ENCODE peak calls at places on chromosomes 3 and 15, in four cellular contexts. Q is HepG2, Z is GM12878, I is H1. U is an unnamed sample.

GRCh38 chr3:27556854-27557253 is 72.7 kb upstream of the SLC4A7 start:
- DNase-seq in Q (no peak), Z (no peak), I (no peak), U (no peak)

GRCh38 chr15:81270781-81271491 is 53.0 kb downstream of the STARD5 start:
- DNase-seq in Q (no peak), Z (no peak), I (no peak), U (no peak)

GRCh38 chr3:182327196-182327681 is 466.1 kb upstream of the ATP11B start:
- DNase-seq in Q (no peak), Z (no peak), I (no peak), U (peak; percentile 38)

GRCh38 chr3:6717026-6717943 is 143.6 kb upstream of the GRM7 start:
- DNase-seq in Q (no peak), Z (peak; percentile 86), I (no peak), U (no peak)

GRCh38 chr3:150068440-150069157 is 97.9 kb upstream of the PFN2 start:
- DNase-seq in Q (no peak), Z (no peak), I (no peak), U (no peak)

GRCh38 chr3:175392653-175393052 is 533.5 kb downstream of the NAALADL2 start:
- DNase-seq in Q (no peak), Z (no peak), I (no peak), U (no peak)

GRCh38 chr15:84929795-84930371 is 45.4 kb downstream of the SLC28A1 start:
- DNase-seq in Q (peak; percentile 90), Z (no peak), I (no peak), U (no peak)

GRCh38 chr3:16523778-16524177 is 10.3 kb upstream of the RFTN1 start:
- DNase-seq in Q (no peak), Z (no peak), I (no peak), U (no peak)

GRCh38 chr3:148739720-148740119 is 42.0 kb downstream of the AGTR1 start:
- DNase-seq in Q (no peak), Z (no peak), I (no peak), U (no peak)

GRCh38 chr3:151268267-151269235 is 9.8 kb downstream of the P2RY14 start:
- DNase-seq in Q (no peak), Z (no peak), I (no peak), U (no peak)
- TF ChIP-seq YY1 in Q (no peak), Z (no peak), I (no peak), U (no peak)

GRCh38 chr3:194986208-194987043 is 284.5 kb downstream of the XXYLT1 start:
- DNase-seq in Q (peak; percentile 25), Z (no peak), I (no peak), U (no peak)
- TF ChIP-seq SUZ12 in Q (no peak), Z (no peak), I (no peak), U (no peak)

DNA sequence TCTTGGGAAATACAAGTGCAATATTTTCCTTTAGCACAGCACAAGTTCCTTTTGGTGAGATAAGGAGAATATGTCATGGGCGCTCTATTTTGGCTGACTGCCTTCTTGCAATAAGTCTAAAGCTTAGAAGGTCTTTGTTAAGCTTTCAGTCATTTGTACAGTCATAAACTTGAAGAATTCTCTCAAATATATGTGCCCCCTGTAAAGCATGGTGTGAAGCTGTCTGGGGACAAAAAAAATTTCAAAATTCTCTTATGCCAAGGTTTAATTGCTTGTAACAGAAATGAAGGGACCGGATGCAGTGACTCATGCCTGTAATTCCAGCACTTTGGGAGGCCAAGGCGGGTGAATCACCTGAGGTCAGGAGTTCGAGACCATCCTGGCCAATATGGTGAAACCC is 21.7 kb upstream of the ARID3B start:
- DNase-seq in Q (no peak), Z (no peak), I (no peak), U (no peak)
- TF ChIP-seq YY1 in Q (no peak), Z (no peak), I (no peak), U (no peak)

GRCh38 chr3:95167748-95168147 is 1104.9 kb downstream of the NSUN3 start:
- DNase-seq in Q (no peak), Z (no peak), I (no peak), U (no peak)

GRCh38 chr3:95172549-95172948 is 1109.7 kb downstream of the NSUN3 start:
- DNase-seq in Q (no peak), Z (no peak), I (no peak), U (no peak)

GRCh38 chr3:95177096-95177495 is 1114.2 kb downstream of the NSUN3 start:
- DNase-seq in Q (no peak), Z (peak; percentile 3), I (no peak), U (no peak)

GRCh38 chr3:95168526-95168925 is 1105.7 kb downstream of the NSUN3 start:
- DNase-seq in Q (no peak), Z (no peak), I (no peak), U (no peak)

DNA sequence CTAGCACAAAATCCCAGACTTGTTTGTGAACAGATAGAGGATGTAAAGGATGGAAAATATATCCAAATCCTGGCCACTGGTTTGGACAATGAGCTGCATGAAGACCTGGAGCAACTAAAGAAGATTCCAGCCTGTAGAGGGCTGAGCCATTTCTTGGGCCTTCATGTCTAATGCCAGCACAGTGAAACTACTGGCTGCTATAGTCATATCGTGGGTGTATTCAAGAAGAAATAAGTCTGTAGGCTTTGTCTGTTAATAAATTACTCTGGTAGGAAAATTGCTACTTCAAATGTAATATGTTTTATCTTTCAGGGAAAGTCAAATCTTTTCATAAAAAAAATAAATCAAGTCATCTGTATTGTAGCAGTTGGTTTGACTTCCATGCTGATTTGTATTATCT is 1109.3 kb downstream of the NSUN3 start:
- DNase-seq in Q (no peak), Z (no peak), I (no peak), U (no peak)
- TF ChIP-seq SUZ12 in Q (no peak), Z (no peak), I (no peak), U (no peak)

U was measured in NT2/D1.